ENCODE peak calls at places on chromosomes 3 and 15, in four cellular contexts. O is substantia nigra; A is activated CD8-positive, alpha-beta memory T cell treated with anti-CD3 and anti-CD28 coated beads for 48 hours; Y is ACHN. S is an unnamed sample.

GRCh38 chr15:92801774-92802464 is 98.2 kb upstream of the CHD2 start:
- DNase-seq in O (no peak), Y (no peak), A (no peak), S (no peak)

GRCh38 chr3:177463863-177464262 is 266.6 kb upstream of the TBL1XR1 start:
- DNase-seq in Y (no peak), O (no peak), A (no peak), S (no peak)

GRCh38 chr3:157045238-157045860 is 114.6 kb downstream of the CCNL1 start:
- DNase-seq in A (no peak), O (no peak), Y (no peak), S (no peak)

GRCh38 chr3:183254816-183255730 is 2.0 kb downstream of the B3GNT5 start:
- DNase-seq in O (no peak), A (no peak), Y (peak), S (no peak)

GRCh38 chr3:32347286-32348125 is 44.1 kb upstream of the CMTM7 start:
- DNase-seq in Y (no peak), O (no peak), A (no peak), S (no peak)

GRCh38 chr3:48185129-48185528 is 3.1 kb downstream of the CDC25A start:
- DNase-seq in Y (no peak), O (no peak), A (no peak), S (no peak)

GRCh38 chr3:37494206-37494605 is 319.8 kb upstream of the LRRFIP2 start:
- DNase-seq in O (no peak), A (no peak), Y (no peak), S (no peak)

GRCh38 chr15:92618121-92618520 is 37.5 kb downstream of the FAM174B start:
- DNase-seq in Y (no peak), A (no peak), O (no peak), S (no peak)

GRCh38 chr15:35937380-35937779 is 391.4 kb upstream of the DPH6 start:
- DNase-seq in Y (no peak), A (no peak), O (no peak), S (no peak)

GRCh38 chr3:176785207-176785606 is 412.1 kb downstream of the TBL1XR1 start:
- DNase-seq in A (no peak), Y (no peak), O (no peak), S (no peak)

GRCh38 chr3:105354429-105354828 is 12.3 kb upstream of the ALCAM start:
- DNase-seq in A (no peak), O (no peak), Y (peak), S (no peak)

GRCh38 chr3:123161167-123161566 is 40.6 kb upstream of the SEC22A start:
- DNase-seq in Y (no peak), A (no peak), O (no peak), S (no peak)

S was measured in A673.